ENCODE peak calls at places on chromosome 16, in eight cellular contexts. K is esophagus squamous epithelium, R is suprapubic skin, T is prostate gland, D is adrenal gland, O is right lobe of liver, X is Peyer's patch, M is tibial nerve. N is an unnamed sample. For H3K4me1, the result is how much of the 10 kb centered on the place peaks cover.

GRCh38 chr16:54649846-54650245 is 280.8 kb upstream of the IRX5 start:
- DNase-seq in K (no peak), R (no peak), T (no peak), D (no peak), O (no peak), X (no peak), M (no peak), N (no peak)

GRCh38 chr16:65817066-65817465 is 549.4 kb upstream of the CDH5 start:
- DNase-seq in K (no peak), R (no peak), T (no peak), D (no peak), O (no peak), X (no peak), M (no peak), N (no peak)

GRCh38 chr16:22369221-22369811 is 5.1 kb downstream of the CDR2 start:
- DNase-seq in K (no peak), R (no peak), T (no peak), D (no peak), O (no peak), X (no peak), M (no peak), N (no peak)

GRCh38 chr16:16994831-16995230 is 475.9 kb downstream of the XYLT1 start:
- DNase-seq in K (no peak), R (no peak), T (no peak), D (no peak), O (no peak), X (no peak), M (no peak), N (no peak)

GRCh38 chr16:31471241-31471874 is 594 bp upstream of the TGFB1I1 start:
- DNase-seq in K (no peak), R (no peak), T (no peak), D (no peak), O (no peak), X (no peak), M (no peak), N (no peak)

GRCh38 chr16:3171181-3171854 is 16.7 kb upstream of the OR1F1 start:
- DNase-seq in K (no peak), R (no peak), T (no peak), D (no peak), O (no peak), X (no peak), M (no peak), N (no peak)

GRCh38 chr16:72203401-72203800 is 31.4 kb upstream of the PMFBP1 start:
- DNase-seq in K (no peak), R (no peak), T (no peak), D (peak), O (no peak), X (peak), M (no peak), N (peak)

GRCh38 chr16:30030011-30030685 is 923 bp downstream of the TLCD3B start:
- DNase-seq in K (no peak), R (no peak), T (no peak), D (no peak), O (no peak), X (no peak), M (no peak), N (no peak)

GRCh38 chr16:13923703-13924298 is 3.8 kb downstream of the ERCC4 start:
- DNase-seq in K (no peak), R (no peak), T (no peak), D (no peak), O (no peak), X (no peak), M (no peak), N (no peak)

GRCh38 chr16:23359092-23359760 is 57.1 kb downstream of the SCNN1B start:
- DNase-seq in K (no peak), R (no peak), T (no peak), D (no peak), O (no peak), X (no peak), M (no peak), N (no peak)

GRCh38 chr16:50296807-50297206 is 30.5 kb downstream of the ADCY7 start:
- DNase-seq in K (no peak), R (peak), T (no peak), D (no peak), O (peak), X (no peak), M (no peak), N (no peak)

DNA sequence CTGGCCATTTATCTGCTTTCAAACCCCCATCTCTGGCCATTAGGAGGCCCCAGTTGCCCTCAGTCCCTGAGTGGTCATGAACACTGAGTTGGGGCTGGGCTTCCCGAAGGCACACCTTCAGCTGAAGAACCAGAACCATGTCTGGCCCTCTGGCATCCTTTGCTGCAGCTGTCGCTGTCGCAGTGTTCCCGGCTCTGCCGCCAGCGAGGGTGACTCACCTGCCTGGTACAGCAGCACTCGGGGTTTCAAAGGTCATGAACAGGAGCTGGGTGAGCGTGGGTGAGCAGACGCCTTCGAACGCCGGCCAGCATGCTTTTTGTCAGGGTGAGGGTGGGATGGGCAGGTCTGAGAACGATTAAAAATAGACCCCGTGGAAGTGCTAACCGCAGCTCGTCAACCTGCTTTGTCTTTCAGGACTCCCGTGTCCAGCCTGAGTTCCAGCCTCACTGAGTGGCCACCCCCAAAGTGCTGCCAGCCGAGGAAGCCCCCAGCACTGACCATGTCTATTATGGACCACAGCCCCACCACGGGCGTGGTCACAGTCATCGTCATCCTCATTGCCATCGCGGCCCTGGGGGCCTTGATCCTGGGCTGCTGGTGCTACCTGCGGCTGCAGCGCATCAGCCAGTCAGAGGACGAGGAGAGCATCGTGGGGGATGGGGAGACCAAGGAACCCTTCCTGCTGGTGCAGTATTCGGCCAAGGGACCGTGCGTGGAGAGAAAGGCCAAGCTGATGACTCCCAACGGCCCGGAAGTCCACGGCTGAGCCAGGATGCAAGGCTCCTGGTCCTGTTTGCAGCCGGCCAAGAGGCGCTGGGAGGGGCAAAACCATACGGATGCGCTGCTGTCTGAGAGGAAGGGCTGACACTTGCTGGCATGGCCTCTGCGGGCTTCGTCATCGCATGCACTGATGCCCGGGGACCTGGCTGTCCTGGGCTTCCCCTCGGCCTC is 7.6 kb downstream of the SNN start:
- DNase-seq in K (no peak), R (no peak), T (no peak), D (peak), O (peak), X (no peak), M (no peak), N (peak)
- H3K4me1 ChIP-seq in K (half or more), R (half or more), T (under half), D (half or more), O (under half), X (under half), M (half or more), N (half or more)

DNA sequence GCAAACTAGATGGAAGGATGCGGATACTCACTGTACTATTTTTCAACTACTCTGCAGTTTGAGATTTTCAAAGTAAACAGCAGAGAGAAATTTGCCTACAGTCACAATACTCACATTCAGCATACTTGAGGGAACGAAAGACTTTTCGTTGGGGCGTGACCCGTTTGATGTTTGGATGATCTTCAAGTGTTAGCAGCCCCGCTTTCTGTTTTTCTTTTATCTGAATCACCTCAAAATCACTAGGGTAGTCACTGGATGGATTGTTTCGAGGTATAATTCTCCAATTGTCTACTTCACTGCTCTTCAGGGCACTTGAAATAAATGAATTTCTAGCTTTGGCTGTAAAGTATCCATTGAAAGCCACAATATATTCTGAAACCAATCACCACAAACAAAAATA is 17.8 kb downstream of the MBTPS1 start:
- DNase-seq in K (no peak), R (no peak), T (no peak), D (no peak), O (no peak), X (no peak), M (no peak), N (no peak)
- H3K27ac ChIP-seq in K (no peak), R (no peak), T (no peak), D (no peak), O (no peak), X (no peak), M (no peak), N (no peak)

GRCh38 chr16:2054543-2055245 is 6.9 kb downstream of the TSC2 start:
- DNase-seq in K (no peak), R (no peak), T (no peak), D (no peak), O (no peak), X (no peak), M (no peak), N (no peak)
- TF ChIP-seq POLR2A in K (no peak), R (no peak), T (no peak), D (no peak), O (no peak), X (no peak), M (no peak), N (no peak)

GRCh38 chr16:85602831-85603755 is 10.0 kb upstream of the GSE1 start:
- DNase-seq in K (no peak), R (no peak), T (no peak), D (no peak), O (no peak), X (no peak), M (no peak), N (peak)

GRCh38 chr16:85602402-85602801 is 10.7 kb upstream of the GSE1 start:
- DNase-seq in K (no peak), R (no peak), T (no peak), D (no peak), O (no peak), X (no peak), M (no peak), N (no peak)

GRCh38 chr16:85600905-85601639 is 12.1 kb upstream of the GSE1 start:
- DNase-seq in K (no peak), R (no peak), T (no peak), D (no peak), O (no peak), X (no peak), M (no peak), N (no peak)

GRCh38 chr16:85600078-85600477 is 13.0 kb upstream of the GSE1 start:
- DNase-seq in K (no peak), R (no peak), T (no peak), D (no peak), O (no peak), X (no peak), M (no peak), N (no peak)

GRCh38 chr16:85601730-85602401 is 11.3 kb upstream of the GSE1 start:
- DNase-seq in K (no peak), R (no peak), T (no peak), D (peak), O (no peak), X (no peak), M (no peak), N (no peak)
- H3K4me1 ChIP-seq in K (under half), R (under half), T (under half), D (under half), O (under half), X (under half), M (under half), N (under half)

GRCh38 chr16:81755915-81756644 is 23.0 kb upstream of the PLCG2 start:
- DNase-seq in K (no peak), R (no peak), T (no peak), D (peak), O (no peak), X (no peak), M (no peak), N (no peak)

GRCh38 chr16:81752225-81752875 is 26.7 kb upstream of the PLCG2 start:
- DNase-seq in K (peak), R (no peak), T (no peak), D (peak), O (peak), X (peak), M (no peak), N (peak)

GRCh38 chr16:81748476-81749198 is 30.5 kb upstream of the PLCG2 start:
- DNase-seq in K (no peak), R (no peak), T (no peak), D (no peak), O (no peak), X (peak), M (no peak), N (no peak)

GRCh38 chr16:81754810-81755209 is 24.3 kb upstream of the PLCG2 start:
- DNase-seq in K (no peak), R (no peak), T (no peak), D (no peak), O (no peak), X (no peak), M (no peak), N (no peak)

GRCh38 chr16:81752876-81753227 is 26.2 kb upstream of the PLCG2 start:
- DNase-seq in K (no peak), R (no peak), T (no peak), D (no peak), O (no peak), X (no peak), M (no peak), N (no peak)
- H3K27ac ChIP-seq in K (peak), R (no peak), T (no peak), D (peak), O (peak), X (peak), M (peak), N (peak)

GRCh38 chr16:9338068-9338467 is 246.6 kb downstream of the HAPSTR1 start:
- DNase-seq in K (no peak), R (no peak), T (no peak), D (no peak), O (no peak), X (no peak), M (no peak), N (no peak)
- TF ChIP-seq POLR2A in K (no peak), R (no peak), T (no peak), D (no peak), O (no peak), X (no peak), M (no peak), N (no peak)

GRCh38 chr16:717651-718245 is 2.8 kb downstream of the METRN start:
- DNase-seq in K (no peak), R (no peak), T (no peak), D (no peak), O (no peak), X (no peak), M (no peak), N (no peak)

GRCh38 chr16:715448-716249 is 731 bp downstream of the METRN start:
- DNase-seq in K (no peak), R (no peak), T (no peak), D (peak), O (no peak), X (no peak), M (no peak), N (no peak)

GRCh38 chr16:714558-715447 is at the start of gene METRN:
- DNase-seq in K (no peak), R (peak), T (peak), D (peak), O (peak), X (peak), M (peak), N (peak)

GRCh38 chr16:716768-717325 is 1.9 kb downstream of the METRN start:
- DNase-seq in K (no peak), R (no peak), T (no peak), D (no peak), O (no peak), X (no peak), M (no peak), N (no peak)

GRCh38 chr16:716250-716607 is 1.3 kb downstream of the METRN start:
- DNase-seq in K (no peak), R (no peak), T (no peak), D (peak), O (peak), X (no peak), M (peak), N (no peak)
- H3K4me1 ChIP-seq in K (under half), R (under half), T (under half), D (under half), O (under half), X (under half), M (under half), N (under half)